ENCODE peak calls at places on chromosome 7, in six cellular contexts. One of them, this sample, is unnamed.

GRCh38 chr7:117592011-117592635 is 112.3 kb downstream of the CFTR start:
- DNase-seq in GM12878: no peak
- DNase-seq in HepG2: no peak
- DNase-seq in K562: no peak
- DNase-seq in SK-N-SH: no peak
- DNase-seq in H1: no peak
- DNase-seq in this sample: no peak

GRCh38 chr7:71186535-71186934 is 54.6 kb downstream of the GALNT17 start:
- DNase-seq in GM12878: no peak
- DNase-seq in HepG2: no peak
- DNase-seq in K562: no peak
- DNase-seq in SK-N-SH: no peak
- DNase-seq in H1: no peak
- DNase-seq in this sample: no peak

GRCh38 chr7:117401293-117402002 is 25.8 kb downstream of the ASZ1 start:
- DNase-seq in GM12878: no peak
- DNase-seq in HepG2: peak
- DNase-seq in K562: peak
- DNase-seq in SK-N-SH: no peak
- DNase-seq in H1: no peak
- DNase-seq in this sample: peak

GRCh38 chr7:66145404-66145843 is 30.8 kb downstream of the CRCP start:
- DNase-seq in GM12878: no peak
- DNase-seq in HepG2: no peak
- DNase-seq in K562: no peak
- DNase-seq in SK-N-SH: peak
- DNase-seq in H1: no peak
- DNase-seq in this sample: no peak

GRCh38 chr7:131302876-131303707 is 24.6 kb upstream of the MKLN1 start:
- DNase-seq in GM12878: no peak
- DNase-seq in HepG2: peak
- DNase-seq in K562: no peak
- DNase-seq in SK-N-SH: no peak
- DNase-seq in H1: peak
- DNase-seq in this sample: peak

GRCh38 chr7:122535086-122535485 is 163.8 kb downstream of the RNF133 start:
- DNase-seq in GM12878: no peak
- DNase-seq in HepG2: no peak
- DNase-seq in K562: no peak
- DNase-seq in SK-N-SH: no peak
- DNase-seq in H1: no peak
- DNase-seq in this sample: no peak

GRCh38 chr7:3149961-3150516 is 106.4 kb upstream of the CARD11 start:
- DNase-seq in GM12878: no peak
- DNase-seq in HepG2: no peak
- DNase-seq in K562: no peak
- DNase-seq in SK-N-SH: no peak
- DNase-seq in H1: no peak
- DNase-seq in this sample: no peak

GRCh38 chr7:21454906-21455305 is 27.0 kb downstream of the SP4 start:
- DNase-seq in GM12878: no peak
- DNase-seq in HepG2: no peak
- DNase-seq in K562: no peak
- DNase-seq in SK-N-SH: no peak
- DNase-seq in H1: no peak
- DNase-seq in this sample: no peak

GRCh38 chr7:26156454-26157365 is 4.7 kb downstream of the NFE2L3 start:
- DNase-seq in GM12878: peak
- DNase-seq in HepG2: peak
- DNase-seq in K562: no peak
- DNase-seq in SK-N-SH: no peak
- DNase-seq in H1: no peak
- DNase-seq in this sample: peak

GRCh38 chr7:112566392-112567324 is 85.9 kb downstream of the LSMEM1 start:
- DNase-seq in GM12878: no peak
- DNase-seq in HepG2: no peak
- DNase-seq in K562: no peak
- DNase-seq in SK-N-SH: peak
- DNase-seq in H1: no peak
- DNase-seq in this sample: no peak

GRCh38 chr7:22821702-22822485 is 755 bp downstream of the TOMM7 start:
- DNase-seq in GM12878: no peak
- DNase-seq in HepG2: no peak
- DNase-seq in K562: no peak
- DNase-seq in SK-N-SH: no peak
- DNase-seq in H1: no peak
- DNase-seq in this sample: no peak

GRCh38 chr7:84055904-84056615 is 138.5 kb downstream of the SEMA3A start:
- DNase-seq in GM12878: no peak
- DNase-seq in HepG2: no peak
- DNase-seq in K562: no peak
- DNase-seq in SK-N-SH: no peak
- DNase-seq in H1: no peak
- DNase-seq in this sample: no peak

GRCh38 chr7:111438369-111439289 is 123.7 kb downstream of the IMMP2L start:
- DNase-seq in GM12878: no peak
- DNase-seq in HepG2: no peak
- DNase-seq in K562: peak
- DNase-seq in SK-N-SH: no peak
- DNase-seq in H1: no peak
- DNase-seq in this sample: no peak

GRCh38 chr7:134693256-134693655 is 46.6 kb downstream of the BPGM start:
- DNase-seq in GM12878: no peak
- DNase-seq in HepG2: no peak
- DNase-seq in K562: no peak
- DNase-seq in SK-N-SH: no peak
- DNase-seq in H1: no peak
- DNase-seq in this sample: peak

GRCh38 chr7:68823996-68824780 is 774.1 kb upstream of the AUTS2 start:
- DNase-seq in GM12878: no peak
- DNase-seq in HepG2: no peak
- DNase-seq in K562: no peak
- DNase-seq in SK-N-SH: no peak
- DNase-seq in H1: no peak
- DNase-seq in this sample: no peak

GRCh38 chr7:70091362-70091761 is 493.1 kb downstream of the AUTS2 start:
- DNase-seq in GM12878: no peak
- DNase-seq in HepG2: no peak
- DNase-seq in K562: no peak
- DNase-seq in SK-N-SH: no peak
- DNase-seq in H1: no peak
- DNase-seq in this sample: no peak

GRCh38 chr7:1591876-1592275 is 22.0 kb upstream of the PSMG3 start:
- DNase-seq in GM12878: no peak
- DNase-seq in HepG2: no peak
- DNase-seq in K562: no peak
- DNase-seq in SK-N-SH: no peak
- DNase-seq in H1: no peak
- DNase-seq in this sample: no peak

GRCh38 chr7:42237162-42237821 is at the start of gene GLI3:
- DNase-seq in GM12878: no peak
- DNase-seq in HepG2: no peak
- DNase-seq in K562: peak
- DNase-seq in SK-N-SH: peak
- DNase-seq in H1: no peak
- DNase-seq in this sample: peak

GRCh38 chr7:94907420-94908203 is at the start of gene PPP1R9A:
- DNase-seq in GM12878: no peak
- DNase-seq in HepG2: peak
- DNase-seq in K562: no peak
- DNase-seq in SK-N-SH: peak
- DNase-seq in H1: peak
- DNase-seq in this sample: peak

GRCh38 chr7:1943326-1943725 is 273.2 kb downstream of the ELFN1 start:
- DNase-seq in GM12878: no peak
- DNase-seq in HepG2: no peak
- DNase-seq in K562: no peak
- DNase-seq in SK-N-SH: no peak
- DNase-seq in H1: no peak
- DNase-seq in this sample: no peak

GRCh38 chr7:98167653-98168052 is 43.6 kb upstream of the BHLHA15 start:
- DNase-seq in GM12878: no peak
- DNase-seq in HepG2: no peak
- DNase-seq in K562: no peak
- DNase-seq in SK-N-SH: no peak
- DNase-seq in H1: no peak
- DNase-seq in this sample: no peak

GRCh38 chr7:27064169-27064568 is 31.6 kb downstream of the HOXA1 start:
- DNase-seq in GM12878: no peak
- DNase-seq in HepG2: no peak
- DNase-seq in K562: no peak
- DNase-seq in SK-N-SH: no peak
- DNase-seq in H1: no peak
- DNase-seq in this sample: no peak

GRCh38 chr7:5586279-5586962 is 162.8 kb upstream of the TNRC18 start:
- DNase-seq in GM12878: no peak
- DNase-seq in HepG2: no peak
- DNase-seq in K562: peak
- DNase-seq in SK-N-SH: peak
- DNase-seq in H1: no peak
- DNase-seq in this sample: no peak

GRCh38 chr7:28988818-28989595 is 30.9 kb upstream of the TRIL start:
- DNase-seq in GM12878: no peak
- DNase-seq in HepG2: no peak
- DNase-seq in K562: no peak
- DNase-seq in SK-N-SH: no peak
- DNase-seq in H1: no peak
- DNase-seq in this sample: no peak

GRCh38 chr7:156017431-156017830 is 205.2 kb upstream of the SHH start:
- DNase-seq in GM12878: no peak
- DNase-seq in HepG2: no peak
- DNase-seq in K562: no peak
- DNase-seq in SK-N-SH: no peak
- DNase-seq in H1: no peak
- DNase-seq in this sample: no peak

GRCh38 chr7:47488205-47488968 is 93.5 kb downstream of the TNS3 start:
- DNase-seq in GM12878: no peak
- DNase-seq in HepG2: no peak
- DNase-seq in K562: no peak
- DNase-seq in SK-N-SH: no peak
- DNase-seq in H1: no peak
- DNase-seq in this sample: no peak

GRCh38 chr7:148670807-148671206 is 27.9 kb upstream of the CUL1 start:
- DNase-seq in GM12878: no peak
- DNase-seq in HepG2: no peak
- DNase-seq in K562: no peak
- DNase-seq in SK-N-SH: no peak
- DNase-seq in H1: no peak
- DNase-seq in this sample: no peak

GRCh38 chr7:20075992-20076813 is 141.0 kb downstream of the MACC1 start:
- DNase-seq in GM12878: no peak
- DNase-seq in HepG2: no peak
- DNase-seq in K562: no peak
- DNase-seq in SK-N-SH: no peak
- DNase-seq in H1: no peak
- DNase-seq in this sample: no peak

GRCh38 chr7:30877010-30877740 is 34.5 kb upstream of the AQP1 start:
- DNase-seq in GM12878: no peak
- DNase-seq in HepG2: no peak
- DNase-seq in K562: no peak
- DNase-seq in SK-N-SH: no peak
- DNase-seq in H1: no peak
- DNase-seq in this sample: no peak

DNA sequence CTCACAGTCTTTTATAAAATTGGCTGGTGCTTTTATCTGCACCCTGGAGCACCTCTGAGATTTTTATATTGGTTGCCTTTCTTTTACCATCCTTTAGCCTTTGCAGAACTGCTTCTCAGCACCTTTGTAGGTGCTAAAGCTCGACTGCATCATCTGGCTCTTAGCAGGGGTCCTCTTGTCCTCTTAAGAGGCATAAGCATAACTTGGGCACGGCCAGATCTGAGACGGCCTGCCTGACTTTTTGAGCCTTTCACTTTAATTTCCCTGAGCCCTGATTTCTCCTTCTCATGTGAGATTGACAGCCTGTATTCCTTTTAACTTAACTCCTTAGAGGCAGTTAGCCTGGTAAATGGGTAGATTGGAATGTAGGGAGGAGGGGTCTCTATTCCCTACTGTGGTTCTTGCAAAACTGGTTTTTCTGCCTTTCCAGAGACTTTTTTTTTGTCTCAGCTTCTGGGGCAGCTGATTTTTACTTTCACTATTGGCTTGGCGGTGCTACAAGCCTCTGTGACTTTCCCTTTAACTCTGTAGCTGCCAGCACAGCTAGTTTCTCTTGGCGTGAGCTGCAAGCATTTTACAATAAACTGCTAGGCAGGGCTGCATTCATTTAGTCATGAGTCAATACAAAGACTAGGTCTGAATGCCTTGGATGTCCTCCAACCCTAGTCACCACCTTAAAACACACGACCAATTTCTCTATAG is 24.0 kb downstream of the ZPBP start:
- DNase-seq in GM12878: peak
- DNase-seq in HepG2: no peak
- DNase-seq in K562: no peak
- DNase-seq in SK-N-SH: no peak
- DNase-seq in H1: no peak
- DNase-seq in this sample: no peak
- TF ChIP-seq CHD2 in GM12878: no peak
- TF ChIP-seq CHD2 in HepG2: no peak
- TF ChIP-seq CHD2 in K562: no peak
- TF ChIP-seq CHD2 in SK-N-SH: no peak
- TF ChIP-seq CHD2 in H1: peak
- TF ChIP-seq CHD2 in this sample: no peak

DNA sequence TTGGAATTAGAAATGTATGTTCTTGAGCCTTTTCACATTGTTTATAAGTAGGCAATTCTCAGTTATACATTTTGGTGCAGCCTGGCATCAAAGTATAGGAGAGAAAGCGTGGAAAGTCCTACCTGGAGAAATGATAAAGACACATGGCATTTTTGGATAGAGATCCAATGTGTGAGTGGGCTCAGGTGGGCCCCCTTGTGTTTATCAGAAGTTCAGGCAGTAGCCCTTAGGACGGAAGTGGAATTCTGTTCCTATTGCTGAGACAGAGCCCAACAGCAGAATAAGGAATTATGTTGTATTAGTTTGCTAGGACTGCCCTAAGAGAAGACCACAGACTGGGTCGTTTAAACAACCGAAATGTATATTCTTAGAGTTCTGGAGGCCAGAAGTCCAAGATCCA is 85.2 kb upstream of the AMPH start:
- DNase-seq in GM12878: no peak
- DNase-seq in HepG2: no peak
- DNase-seq in K562: no peak
- DNase-seq in SK-N-SH: no peak
- DNase-seq in H1: no peak
- DNase-seq in this sample: no peak
- TF ChIP-seq CHD2 in GM12878: no peak
- TF ChIP-seq CHD2 in HepG2: no peak
- TF ChIP-seq CHD2 in K562: no peak
- TF ChIP-seq CHD2 in SK-N-SH: no peak
- TF ChIP-seq CHD2 in H1: no peak
- TF ChIP-seq CHD2 in this sample: no peak

GRCh38 chr7:147413243-147413642 is 1177.3 kb upstream of the C7orf33 start:
- DNase-seq in GM12878: no peak
- DNase-seq in HepG2: no peak
- DNase-seq in K562: no peak
- DNase-seq in SK-N-SH: no peak
- DNase-seq in H1: no peak
- DNase-seq in this sample: no peak
- TF ChIP-seq CHD2 in GM12878: no peak
- TF ChIP-seq CHD2 in HepG2: no peak
- TF ChIP-seq CHD2 in K562: no peak
- TF ChIP-seq CHD2 in SK-N-SH: no peak
- TF ChIP-seq CHD2 in H1: no peak
- TF ChIP-seq CHD2 in this sample: no peak

GRCh38 chr7:14761506-14762296 is 140.8 kb downstream of the DGKB start:
- DNase-seq in GM12878: no peak
- DNase-seq in HepG2: no peak
- DNase-seq in K562: no peak
- DNase-seq in SK-N-SH: no peak
- DNase-seq in H1: no peak
- DNase-seq in this sample: no peak
- TF ChIP-seq CHD2 in GM12878: no peak
- TF ChIP-seq CHD2 in HepG2: no peak
- TF ChIP-seq CHD2 in K562: no peak
- TF ChIP-seq CHD2 in SK-N-SH: peak
- TF ChIP-seq CHD2 in H1: no peak
- TF ChIP-seq CHD2 in this sample: no peak

This sample was measured in A549.